ENCODE peak calls at places on chromosomes 4 and X, in six cellular contexts. One of them, this sample, is unnamed.

GRCh38 chr4:7529368-7529923 is 94.7 kb upstream of the PSAPL1 start:
- DNase-seq in endothelial cell: no peak
- DNase-seq in endodermal cell: peak
- DNase-seq in Peyer's patch: no peak
- DNase-seq in H9: peak
- DNase-seq in GM23338: peak
- DNase-seq in this sample: no peak

GRCh38 chr4:24963277-24963676 is 50.4 kb upstream of the CCDC149 start:
- DNase-seq in endothelial cell: no peak
- DNase-seq in endodermal cell: peak
- DNase-seq in Peyer's patch: no peak
- DNase-seq in H9: peak
- DNase-seq in GM23338: no peak
- DNase-seq in this sample: no peak

GRCh38 chr4:20248155-20248558 is 3.5 kb upstream of the SLIT2 start:
- DNase-seq in endothelial cell: peak
- DNase-seq in endodermal cell: no peak
- DNase-seq in Peyer's patch: no peak
- DNase-seq in H9: no peak
- DNase-seq in GM23338: peak
- DNase-seq in this sample: no peak

GRCh38 chr4:57193164-57193810 is 83.1 kb upstream of the IGFBP7 start:
- DNase-seq in endothelial cell: no peak
- DNase-seq in endodermal cell: no peak
- DNase-seq in Peyer's patch: no peak
- DNase-seq in H9: no peak
- DNase-seq in GM23338: no peak
- DNase-seq in this sample: no peak

GRCh38 chrX:24153175-24153795 is 3.8 kb downstream of the ZFX start:
- DNase-seq in endothelial cell: no peak
- DNase-seq in endodermal cell: peak
- DNase-seq in Peyer's patch: no peak
- DNase-seq in H9: peak
- DNase-seq in GM23338: peak
- DNase-seq in this sample: peak

GRCh38 chrX:13373807-13374187 is 53.9 kb upstream of the ATXN3L start:
- DNase-seq in endothelial cell: no peak
- DNase-seq in endodermal cell: no peak
- DNase-seq in Peyer's patch: no peak
- DNase-seq in H9: no peak
- DNase-seq in GM23338: no peak
- DNase-seq in this sample: no peak

GRCh38 chr4:74535471-74535870 is 90.5 kb downstream of the AREG start:
- DNase-seq in endothelial cell: no peak
- DNase-seq in endodermal cell: no peak
- DNase-seq in Peyer's patch: no peak
- DNase-seq in H9: no peak
- DNase-seq in GM23338: no peak
- DNase-seq in this sample: no peak

GRCh38 chrX:150688911-150689451 is 4.2 kb upstream of the MTMR1 start:
- DNase-seq in endothelial cell: no peak
- DNase-seq in endodermal cell: peak
- DNase-seq in Peyer's patch: no peak
- DNase-seq in H9: peak
- DNase-seq in GM23338: peak
- DNase-seq in this sample: no peak

GRCh38 chr4:55491486-55491885 is 55.2 kb downstream of the CLOCK start:
- DNase-seq in endothelial cell: no peak
- DNase-seq in endodermal cell: no peak
- DNase-seq in Peyer's patch: no peak
- DNase-seq in H9: no peak
- DNase-seq in GM23338: no peak
- DNase-seq in this sample: no peak

GRCh38 chr4:5192271-5192670 is 141.0 kb downstream of the STK32B start:
- DNase-seq in endothelial cell: no peak
- DNase-seq in endodermal cell: no peak
- DNase-seq in Peyer's patch: no peak
- DNase-seq in H9: no peak
- DNase-seq in GM23338: no peak
- DNase-seq in this sample: no peak

GRCh38 chrX:22629105-22629725 is 356.5 kb downstream of the CBLL2 start:
- DNase-seq in endothelial cell: no peak
- DNase-seq in endodermal cell: no peak
- DNase-seq in Peyer's patch: no peak
- DNase-seq in H9: no peak
- DNase-seq in GM23338: no peak
- DNase-seq in this sample: no peak

DNA sequence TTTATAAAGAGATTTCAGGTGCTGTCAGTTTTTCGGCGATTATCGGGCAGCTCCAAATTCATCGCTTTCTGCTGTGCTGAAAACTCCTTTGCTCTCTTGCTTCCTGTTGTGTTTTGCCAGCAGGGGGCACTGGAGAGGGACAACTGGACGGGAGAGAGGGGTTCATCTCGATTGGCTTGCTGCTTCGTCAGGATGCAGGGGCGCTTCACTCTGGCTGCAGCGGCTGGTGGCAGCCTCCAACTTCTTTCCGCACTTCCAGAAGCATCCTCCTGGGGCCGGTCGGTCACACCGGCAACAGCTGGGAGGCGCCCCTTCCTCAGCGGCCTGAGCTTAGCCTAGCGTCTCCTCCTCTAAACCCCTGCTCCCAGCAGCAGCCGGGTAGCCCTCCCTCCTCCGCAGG is 29.5 kb downstream of the MSL3 start:
- DNase-seq in endothelial cell: peak
- DNase-seq in endodermal cell: peak
- DNase-seq in Peyer's patch: peak
- DNase-seq in H9: peak
- DNase-seq in GM23338: peak
- DNase-seq in this sample: no peak
- TF ChIP-seq CTCF in endothelial cell: peak
- TF ChIP-seq CTCF in endodermal cell: peak
- TF ChIP-seq CTCF in Peyer's patch: peak
- TF ChIP-seq CTCF in H9: peak
- TF ChIP-seq CTCF in GM23338: peak
- TF ChIP-seq CTCF in this sample: peak

GRCh38 chrX:51608766-51609165 is 9.9 kb downstream of the CENPVL3 start:
- DNase-seq in endothelial cell: no peak
- DNase-seq in endodermal cell: no peak
- DNase-seq in Peyer's patch: no peak
- DNase-seq in H9: no peak
- DNase-seq in GM23338: no peak
- DNase-seq in this sample: no peak

DNA sequence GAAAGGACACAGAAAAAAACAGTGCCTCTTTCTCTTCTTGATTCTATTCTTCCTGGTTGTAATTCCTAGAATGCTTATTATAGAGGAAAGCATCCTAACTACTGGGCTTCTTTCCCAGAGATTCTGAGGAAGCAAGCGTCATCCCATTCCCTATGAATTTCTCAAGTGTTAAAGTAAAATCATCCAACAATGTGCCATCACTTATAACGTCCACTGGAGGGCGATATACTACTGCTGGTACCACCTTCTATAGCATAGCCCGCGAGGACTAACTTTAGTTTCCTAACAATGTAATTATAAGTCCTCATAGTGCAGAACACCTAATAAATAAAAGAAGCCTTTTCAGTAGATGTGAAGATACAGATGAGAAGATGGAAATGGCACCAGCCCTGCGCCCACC is 4.4 kb downstream of the CENPVL3 start:
- DNase-seq in endothelial cell: no peak
- DNase-seq in endodermal cell: peak
- DNase-seq in Peyer's patch: no peak
- DNase-seq in H9: peak
- DNase-seq in GM23338: peak
- DNase-seq in this sample: no peak
- TF ChIP-seq CTCF in endothelial cell: peak
- TF ChIP-seq CTCF in endodermal cell: peak
- TF ChIP-seq CTCF in Peyer's patch: peak
- TF ChIP-seq CTCF in H9: peak
- TF ChIP-seq CTCF in GM23338: peak
- TF ChIP-seq CTCF in this sample: peak

GRCh38 chr4:140888059-140888458 is 131.9 kb upstream of the TBC1D9 start:
- DNase-seq in endothelial cell: no peak
- DNase-seq in endodermal cell: peak
- DNase-seq in Peyer's patch: no peak
- DNase-seq in H9: no peak
- DNase-seq in GM23338: no peak
- DNase-seq in this sample: no peak

GRCh38 chr4:140887467-140887866 is 131.3 kb upstream of the TBC1D9 start:
- DNase-seq in endothelial cell: no peak
- DNase-seq in endodermal cell: no peak
- DNase-seq in Peyer's patch: no peak
- DNase-seq in H9: no peak
- DNase-seq in GM23338: no peak
- DNase-seq in this sample: no peak

DNA sequence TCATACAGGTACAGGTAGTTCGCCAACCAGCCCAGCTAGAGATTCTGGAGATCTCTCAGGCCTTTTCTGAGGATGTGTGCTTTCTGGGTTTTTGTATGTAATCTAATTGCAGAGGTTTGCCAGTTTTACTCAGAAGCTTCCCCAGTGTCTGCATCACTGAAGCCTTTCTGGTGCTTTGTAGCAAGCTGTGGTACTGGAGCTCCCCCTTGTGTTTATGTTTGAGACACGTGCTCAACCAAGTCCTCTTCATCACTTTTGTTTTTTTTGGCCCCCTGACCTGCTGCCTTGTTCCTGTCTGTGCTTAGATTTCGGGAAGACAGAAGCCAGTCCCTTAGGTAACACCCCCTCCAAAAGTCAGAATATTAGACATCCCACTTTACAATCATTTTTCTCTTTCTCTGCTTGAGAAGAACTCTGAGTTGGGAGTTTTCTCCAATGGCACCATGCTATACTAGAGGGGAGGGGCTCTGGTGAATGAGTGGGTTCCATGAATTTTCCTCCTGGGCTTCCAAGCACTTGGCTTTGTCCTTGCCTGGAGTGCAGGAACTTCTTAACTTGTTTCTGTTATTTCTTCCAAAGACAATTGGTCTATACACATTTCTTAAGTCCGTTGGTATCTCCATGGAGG is 128.4 kb upstream of the TBC1D9 start:
- DNase-seq in endothelial cell: peak
- DNase-seq in endodermal cell: peak
- DNase-seq in Peyer's patch: peak
- DNase-seq in H9: peak
- DNase-seq in GM23338: peak
- DNase-seq in this sample: no peak
- TF ChIP-seq CTCF in endothelial cell: peak
- TF ChIP-seq CTCF in endodermal cell: peak
- TF ChIP-seq CTCF in Peyer's patch: peak
- TF ChIP-seq CTCF in H9: peak
- TF ChIP-seq CTCF in GM23338: peak
- TF ChIP-seq CTCF in this sample: no peak

GRCh38 chr4:127214001-127214400 is 418.8 kb upstream of the INTU start:
- DNase-seq in endothelial cell: no peak
- DNase-seq in endodermal cell: no peak
- DNase-seq in Peyer's patch: no peak
- DNase-seq in H9: no peak
- DNase-seq in GM23338: no peak
- DNase-seq in this sample: no peak

GRCh38 chr4:127214936-127215335 is 417.8 kb upstream of the INTU start:
- DNase-seq in endothelial cell: no peak
- DNase-seq in endodermal cell: no peak
- DNase-seq in Peyer's patch: no peak
- DNase-seq in H9: no peak
- DNase-seq in GM23338: no peak
- DNase-seq in this sample: no peak

GRCh38 chr4:127224556-127224955 is 408.2 kb upstream of the INTU start:
- DNase-seq in endothelial cell: no peak
- DNase-seq in endodermal cell: no peak
- DNase-seq in Peyer's patch: no peak
- DNase-seq in H9: no peak
- DNase-seq in GM23338: no peak
- DNase-seq in this sample: no peak

DNA sequence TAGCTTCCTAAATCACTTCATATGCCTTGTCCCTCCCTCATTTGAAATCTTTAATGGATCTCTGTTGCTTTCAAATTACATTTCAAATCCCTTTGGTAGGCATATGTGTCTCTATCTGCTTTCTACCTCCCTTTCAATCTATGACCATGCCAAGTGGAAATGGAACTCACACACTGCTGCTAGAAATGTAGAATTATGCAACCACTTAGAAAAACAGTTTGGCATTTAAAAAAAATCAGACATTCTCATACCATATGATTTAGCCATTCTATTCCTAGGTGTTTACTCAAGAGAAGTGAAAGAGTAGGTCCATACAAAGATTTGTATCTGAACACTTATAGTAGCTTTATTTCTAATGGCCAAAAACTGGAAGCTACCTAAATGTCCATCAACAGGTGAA is 413.5 kb upstream of the INTU start:
- DNase-seq in endothelial cell: no peak
- DNase-seq in endodermal cell: no peak
- DNase-seq in Peyer's patch: no peak
- DNase-seq in H9: no peak
- DNase-seq in GM23338: no peak
- DNase-seq in this sample: no peak
- TF ChIP-seq CTCF in endothelial cell: no peak
- TF ChIP-seq CTCF in endodermal cell: no peak
- TF ChIP-seq CTCF in Peyer's patch: no peak
- TF ChIP-seq CTCF in H9: no peak
- TF ChIP-seq CTCF in GM23338: no peak
- TF ChIP-seq CTCF in this sample: no peak

DNA sequence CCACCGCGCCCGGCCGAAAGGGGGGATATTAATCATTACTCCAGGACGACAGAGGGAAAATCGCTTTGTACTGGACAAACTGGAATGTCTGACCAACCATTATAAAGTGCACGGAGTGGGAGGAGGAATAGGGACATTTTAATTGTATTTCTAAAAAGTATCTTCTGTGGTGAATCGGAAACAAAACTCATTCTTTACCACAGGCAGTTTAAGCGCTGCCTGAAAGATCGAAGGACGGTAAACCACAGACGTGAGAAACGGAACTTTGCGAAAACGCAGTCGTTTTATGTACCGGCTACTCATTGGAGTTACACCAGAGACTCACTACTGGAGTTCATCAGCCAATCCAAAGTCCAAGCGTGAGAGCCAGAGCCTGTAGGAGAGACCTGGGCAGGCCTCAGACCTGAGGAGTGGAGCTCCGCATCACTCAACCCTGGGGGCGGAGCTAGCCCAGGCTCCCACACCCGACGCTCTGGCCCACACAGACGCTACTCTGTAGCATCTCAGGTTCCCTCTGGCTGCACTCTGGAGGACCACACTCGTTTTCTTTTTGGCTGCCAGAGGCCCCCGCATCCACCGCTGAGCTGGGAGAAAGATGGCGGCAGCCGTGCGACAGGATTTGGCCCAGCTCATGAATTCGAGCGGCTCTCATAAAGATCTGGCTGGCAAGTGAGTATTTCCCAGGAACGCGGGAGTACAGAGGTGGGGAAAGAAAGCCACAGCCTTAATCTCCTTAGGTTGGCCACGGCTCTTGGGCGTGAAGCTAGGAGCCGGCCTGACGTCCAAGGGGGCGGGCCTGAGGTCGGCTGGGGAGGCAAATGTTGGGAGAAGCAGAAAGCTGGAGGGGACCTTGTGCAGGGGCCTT is at the start of gene COPS4:
- DNase-seq in endothelial cell: peak
- DNase-seq in endodermal cell: peak
- DNase-seq in Peyer's patch: peak
- DNase-seq in H9: peak
- DNase-seq in GM23338: peak
- DNase-seq in this sample: peak
- TF ChIP-seq CTCF in endothelial cell: peak
- TF ChIP-seq CTCF in endodermal cell: peak
- TF ChIP-seq CTCF in Peyer's patch: peak
- TF ChIP-seq CTCF in H9: peak
- TF ChIP-seq CTCF in GM23338: peak
- TF ChIP-seq CTCF in this sample: no peak